ENCODE peak calls at places on chromosomes 5 and 9, in seven cellular contexts. One of them, this sample, is unnamed.

GRCh38 chr5:138054863-138055558 is 22.1 kb upstream of the FAM13B start:
- DNase-seq in fibroblast of mammary gland: no peak
- DNase-seq in astrocyte: peak
- DNase-seq in astrocyte of the spinal cord: no peak
- DNase-seq in tibial artery: no peak
- DNase-seq in AG04450: no peak
- DNase-seq in DND-41: no peak
- DNase-seq in this sample: no peak

GRCh38 chr9:113622600-113623400 is 159.3 kb downstream of the RGS3 start:
- DNase-seq in AG04450: no peak
- DNase-seq in DND-41: no peak
- DNase-seq in astrocyte of the spinal cord: peak
- DNase-seq in fibroblast of mammary gland: peak
- DNase-seq in tibial artery: peak
- DNase-seq in astrocyte: peak
- DNase-seq in this sample: no peak

GRCh38 chr5:112276996-112277395 is 142.1 kb downstream of the EPB41L4A start:
- DNase-seq in DND-41: no peak
- DNase-seq in tibial artery: no peak
- DNase-seq in astrocyte: no peak
- DNase-seq in astrocyte of the spinal cord: no peak
- DNase-seq in AG04450: no peak
- DNase-seq in fibroblast of mammary gland: no peak
- DNase-seq in this sample: no peak

GRCh38 chr9:37468620-37469019 is 3.4 kb upstream of the ZBTB5 start:
- DNase-seq in astrocyte of the spinal cord: no peak
- DNase-seq in fibroblast of mammary gland: no peak
- DNase-seq in DND-41: no peak
- DNase-seq in AG04450: no peak
- DNase-seq in tibial artery: no peak
- DNase-seq in astrocyte: no peak
- DNase-seq in this sample: no peak

GRCh38 chr5:131611064-131611381 is 24.0 kb downstream of the RAPGEF6 start:
- DNase-seq in AG04450: no peak
- DNase-seq in astrocyte of the spinal cord: no peak
- DNase-seq in tibial artery: no peak
- DNase-seq in fibroblast of mammary gland: no peak
- DNase-seq in astrocyte: no peak
- DNase-seq in DND-41: no peak
- DNase-seq in this sample: no peak

GRCh38 chr9:5714501-5715401 is 85.8 kb downstream of the RIC1 start:
- DNase-seq in tibial artery: no peak
- DNase-seq in DND-41: no peak
- DNase-seq in AG04450: no peak
- DNase-seq in astrocyte of the spinal cord: peak
- DNase-seq in astrocyte: peak
- DNase-seq in fibroblast of mammary gland: peak
- DNase-seq in this sample: no peak

GRCh38 chr5:3364433-3364832 is 231.2 kb upstream of the IRX1 start:
- DNase-seq in DND-41: no peak
- DNase-seq in tibial artery: no peak
- DNase-seq in astrocyte: no peak
- DNase-seq in fibroblast of mammary gland: no peak
- DNase-seq in astrocyte of the spinal cord: no peak
- DNase-seq in AG04450: no peak
- DNase-seq in this sample: no peak

GRCh38 chr9:136881691-136882108 is 4.6 kb upstream of the TRAF2 start:
- DNase-seq in astrocyte of the spinal cord: no peak
- DNase-seq in fibroblast of mammary gland: no peak
- DNase-seq in DND-41: no peak
- DNase-seq in astrocyte: no peak
- DNase-seq in AG04450: no peak
- DNase-seq in tibial artery: no peak
- DNase-seq in this sample: peak

GRCh38 chr5:170426149-170426767 is 37.1 kb upstream of the KCNMB1 start:
- DNase-seq in astrocyte of the spinal cord: no peak
- DNase-seq in tibial artery: no peak
- DNase-seq in AG04450: no peak
- DNase-seq in fibroblast of mammary gland: no peak
- DNase-seq in DND-41: peak
- DNase-seq in astrocyte: no peak
- DNase-seq in this sample: no peak

GRCh38 chr5:180817847-180818246 is 15.2 kb upstream of the MGAT1 start:
- DNase-seq in astrocyte: no peak
- DNase-seq in tibial artery: peak
- DNase-seq in fibroblast of mammary gland: no peak
- DNase-seq in AG04450: no peak
- DNase-seq in astrocyte of the spinal cord: no peak
- DNase-seq in DND-41: no peak
- DNase-seq in this sample: no peak

GRCh38 chr5:178297751-178298150 is 65.1 kb upstream of the PHYKPL start:
- DNase-seq in astrocyte: no peak
- DNase-seq in AG04450: no peak
- DNase-seq in astrocyte of the spinal cord: no peak
- DNase-seq in tibial artery: peak
- DNase-seq in fibroblast of mammary gland: no peak
- DNase-seq in DND-41: no peak
- DNase-seq in this sample: no peak

GRCh38 chr5:172646716-172647285 is 5.7 kb downstream of the NEURL1B start:
- DNase-seq in fibroblast of mammary gland: no peak
- DNase-seq in tibial artery: peak
- DNase-seq in AG04450: no peak
- DNase-seq in DND-41: no peak
- DNase-seq in astrocyte of the spinal cord: no peak
- DNase-seq in astrocyte: no peak
- DNase-seq in this sample: no peak
- TF ChIP-seq CTCF in fibroblast of mammary gland: no peak
- TF ChIP-seq CTCF in tibial artery: peak
- TF ChIP-seq CTCF in AG04450: peak
- TF ChIP-seq CTCF in DND-41: no peak
- TF ChIP-seq CTCF in astrocyte of the spinal cord: peak
- TF ChIP-seq CTCF in astrocyte: peak
- TF ChIP-seq CTCF in this sample: no peak

GRCh38 chr5:1382248-1382700 is 37.4 kb upstream of the CLPTM1L start:
- DNase-seq in astrocyte of the spinal cord: no peak
- DNase-seq in tibial artery: no peak
- DNase-seq in astrocyte: no peak
- DNase-seq in DND-41: no peak
- DNase-seq in fibroblast of mammary gland: no peak
- DNase-seq in AG04450: no peak
- DNase-seq in this sample: no peak

GRCh38 chr5:1383344-1383743 is 38.4 kb upstream of the CLPTM1L start:
- DNase-seq in fibroblast of mammary gland: no peak
- DNase-seq in astrocyte: no peak
- DNase-seq in AG04450: no peak
- DNase-seq in tibial artery: no peak
- DNase-seq in DND-41: no peak
- DNase-seq in astrocyte of the spinal cord: no peak
- DNase-seq in this sample: no peak

GRCh38 chr5:1380011-1380817 is 35.3 kb upstream of the CLPTM1L start:
- DNase-seq in DND-41: no peak
- DNase-seq in AG04450: no peak
- DNase-seq in tibial artery: no peak
- DNase-seq in fibroblast of mammary gland: peak
- DNase-seq in astrocyte: no peak
- DNase-seq in astrocyte of the spinal cord: no peak
- DNase-seq in this sample: peak

GRCh38 chr5:1380910-1381309 is 36.0 kb upstream of the CLPTM1L start:
- DNase-seq in tibial artery: no peak
- DNase-seq in astrocyte of the spinal cord: no peak
- DNase-seq in fibroblast of mammary gland: no peak
- DNase-seq in AG04450: no peak
- DNase-seq in astrocyte: no peak
- DNase-seq in DND-41: no peak
- DNase-seq in this sample: no peak

DNA sequence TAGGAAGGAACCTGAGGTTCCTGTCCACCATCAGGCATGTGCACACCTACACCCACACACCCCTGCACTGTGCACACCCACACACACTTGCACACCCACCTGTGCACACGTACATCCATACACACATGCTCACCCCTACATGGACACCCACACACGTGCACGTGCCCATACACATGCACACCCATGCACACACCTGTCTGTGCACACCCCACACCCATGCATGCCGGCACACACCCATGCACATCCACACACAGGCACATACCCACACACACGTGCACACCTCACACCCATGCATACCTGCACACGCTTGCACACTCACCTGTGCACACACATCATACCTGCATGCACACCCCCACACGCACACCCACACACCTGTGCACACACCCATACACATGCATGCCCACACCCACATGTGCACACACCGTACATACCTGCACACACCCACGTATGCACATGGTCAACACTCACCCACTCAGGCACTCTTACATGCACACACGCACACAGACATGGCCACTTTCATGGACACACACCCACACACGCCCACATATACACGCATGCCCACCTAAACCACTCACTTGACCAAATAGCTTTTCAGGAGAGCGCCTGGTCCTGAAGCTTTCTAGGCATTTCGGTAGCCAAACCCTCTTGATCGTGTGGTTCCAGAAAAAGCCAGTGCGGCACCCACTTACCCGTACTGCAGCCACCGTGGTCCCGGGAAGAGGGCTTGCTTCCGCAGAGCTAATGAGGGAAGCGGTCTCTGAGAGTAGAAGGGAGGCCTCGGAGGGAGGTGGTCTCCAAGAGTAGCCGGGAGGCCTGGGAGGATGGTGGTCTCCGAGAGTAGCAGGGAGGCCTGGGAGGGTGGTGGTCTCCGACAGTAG is 36.7 kb upstream of the CLPTM1L start:
- DNase-seq in AG04450: no peak
- DNase-seq in astrocyte of the spinal cord: no peak
- DNase-seq in tibial artery: no peak
- DNase-seq in DND-41: no peak
- DNase-seq in fibroblast of mammary gland: no peak
- DNase-seq in astrocyte: no peak
- DNase-seq in this sample: no peak
- TF ChIP-seq CTCF in AG04450: no peak
- TF ChIP-seq CTCF in astrocyte of the spinal cord: no peak
- TF ChIP-seq CTCF in tibial artery: no peak
- TF ChIP-seq CTCF in DND-41: no peak
- TF ChIP-seq CTCF in fibroblast of mammary gland: no peak
- TF ChIP-seq CTCF in astrocyte: no peak
- TF ChIP-seq CTCF in this sample: no peak

DNA sequence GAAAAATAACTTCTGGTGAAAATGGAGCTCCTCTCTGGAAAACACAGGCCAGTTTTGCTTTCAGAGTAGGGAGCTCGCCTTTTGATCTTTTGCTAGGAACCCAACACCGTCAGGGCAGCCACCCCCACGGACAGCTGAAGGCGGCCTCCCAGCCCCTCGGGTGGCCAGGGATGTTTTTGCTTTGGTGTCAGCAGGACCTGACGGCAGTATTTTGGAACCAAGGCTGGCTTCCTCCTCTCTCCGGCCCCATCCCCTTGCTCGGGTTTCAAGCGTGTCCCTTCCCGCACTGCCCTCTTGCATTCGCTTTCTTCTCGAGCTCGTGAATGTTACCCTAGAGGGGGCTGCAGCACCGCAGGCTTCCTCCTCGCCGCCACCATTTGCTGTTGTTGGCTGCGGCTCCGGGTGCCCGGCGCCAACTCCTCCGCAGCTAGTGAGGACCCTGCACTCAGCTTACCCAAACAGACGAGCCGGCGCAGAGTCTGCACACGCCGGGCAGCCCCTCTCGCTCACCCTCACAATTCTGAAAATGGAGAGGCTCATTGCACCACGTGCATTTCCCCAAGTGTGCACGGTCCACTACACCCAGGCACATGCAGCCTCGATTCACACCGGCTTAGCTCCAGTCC is 35.5 kb upstream of the ADAMTSL1 start:
- DNase-seq in AG04450: no peak
- DNase-seq in tibial artery: peak
- DNase-seq in astrocyte: peak
- DNase-seq in DND-41: no peak
- DNase-seq in astrocyte of the spinal cord: peak
- DNase-seq in fibroblast of mammary gland: peak
- DNase-seq in this sample: no peak
- TF ChIP-seq CTCF in AG04450: peak
- TF ChIP-seq CTCF in tibial artery: peak
- TF ChIP-seq CTCF in astrocyte: no peak
- TF ChIP-seq CTCF in DND-41: no peak
- TF ChIP-seq CTCF in astrocyte of the spinal cord: peak
- TF ChIP-seq CTCF in fibroblast of mammary gland: peak
- TF ChIP-seq CTCF in this sample: no peak

GRCh38 chr5:172453986-172454354 is 355 bp downstream of the SH3PXD2B start:
- DNase-seq in DND-41: peak
- DNase-seq in tibial artery: peak
- DNase-seq in fibroblast of mammary gland: no peak
- DNase-seq in AG04450: no peak
- DNase-seq in astrocyte of the spinal cord: peak
- DNase-seq in astrocyte: no peak
- DNase-seq in this sample: no peak

GRCh38 chr5:172451771-172452197 is 2.5 kb downstream of the SH3PXD2B start:
- DNase-seq in AG04450: no peak
- DNase-seq in astrocyte of the spinal cord: peak
- DNase-seq in fibroblast of mammary gland: peak
- DNase-seq in DND-41: no peak
- DNase-seq in tibial artery: peak
- DNase-seq in astrocyte: peak
- DNase-seq in this sample: no peak

GRCh38 chr5:172452398-172453205 is 1.7 kb downstream of the SH3PXD2B start:
- DNase-seq in tibial artery: peak
- DNase-seq in DND-41: no peak
- DNase-seq in fibroblast of mammary gland: peak
- DNase-seq in astrocyte: peak
- DNase-seq in AG04450: no peak
- DNase-seq in astrocyte of the spinal cord: peak
- DNase-seq in this sample: no peak

GRCh38 chr5:172454355-172455086 is at the start of gene SH3PXD2B:
- DNase-seq in fibroblast of mammary gland: peak
- DNase-seq in tibial artery: peak
- DNase-seq in DND-41: peak
- DNase-seq in astrocyte: peak
- DNase-seq in AG04450: no peak
- DNase-seq in astrocyte of the spinal cord: peak
- DNase-seq in this sample: peak

DNA sequence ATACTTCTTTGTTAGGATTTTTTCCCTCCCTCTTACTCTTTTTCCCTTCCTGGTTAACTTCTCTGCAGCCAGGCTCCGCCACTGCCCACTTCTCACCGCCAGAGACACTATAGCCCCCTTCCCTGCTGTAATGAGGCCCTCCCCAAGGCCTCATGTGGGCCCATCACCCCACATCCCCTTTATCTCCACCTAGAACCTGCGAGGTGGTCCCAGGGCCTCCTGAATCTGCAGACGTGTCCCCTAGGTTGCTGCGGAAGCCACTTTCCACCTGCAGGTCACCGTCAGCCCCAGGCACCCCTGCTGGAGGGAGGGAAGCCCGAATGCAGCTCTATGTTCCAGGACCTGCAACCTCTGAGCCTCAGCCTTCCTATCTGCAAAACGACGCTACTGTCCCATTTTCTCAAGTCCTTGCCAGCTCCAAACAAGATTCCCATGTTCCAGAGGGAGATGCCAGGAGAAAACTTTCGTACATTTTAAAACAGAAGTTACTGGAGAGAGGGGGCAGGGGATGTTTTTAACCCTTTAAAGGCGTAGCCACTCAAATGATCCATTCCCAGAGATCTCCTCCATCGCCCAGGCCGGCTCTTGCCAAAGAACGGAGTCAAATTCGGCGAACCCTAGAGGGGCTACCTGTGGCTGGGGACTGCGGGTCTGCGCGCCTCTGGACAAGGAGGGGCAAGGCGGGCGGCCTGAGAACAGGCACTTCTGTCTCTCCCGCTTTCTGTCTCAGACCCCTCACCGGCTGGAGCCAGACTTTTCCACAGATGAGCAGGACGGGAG is 929 bp downstream of the SH3PXD2B start:
- DNase-seq in AG04450: no peak
- DNase-seq in astrocyte: peak
- DNase-seq in fibroblast of mammary gland: peak
- DNase-seq in astrocyte of the spinal cord: peak
- DNase-seq in DND-41: no peak
- DNase-seq in tibial artery: peak
- DNase-seq in this sample: no peak
- TF ChIP-seq CTCF in AG04450: peak
- TF ChIP-seq CTCF in astrocyte: peak
- TF ChIP-seq CTCF in fibroblast of mammary gland: peak
- TF ChIP-seq CTCF in astrocyte of the spinal cord: peak
- TF ChIP-seq CTCF in DND-41: no peak
- TF ChIP-seq CTCF in tibial artery: peak
- TF ChIP-seq CTCF in this sample: no peak